ENCODE peak calls at places on chromosomes 5 and 9, in eight cellular contexts. P, T, M, V, X, K, Y and W are unnamed samples.
A peak's percentile ranks its signal among the peaks of the same experiment; 100 is the strongest.

GRCh38 chr5:149586708-149587318 is 5.5 kb downstream of the ARHGEF37 start:
- DNase-seq in P (no peak), V (no peak), X (no peak), T (no peak), Y (no peak), M (no peak), K (no peak), W (no peak)

GRCh38 chr5:21145376-21145775 is 1157.4 kb upstream of the CDH18 start:
- DNase-seq in V (no peak), M (no peak), Y (no peak), K (no peak), T (no peak), P (no peak), X (no peak), W (no peak)

GRCh38 chr9:89021154-89021803 is 30.0 kb downstream of the S1PR3 start:
- DNase-seq in K (no peak), M (peak; percentile 26), X (no peak), T (peak; percentile 87), V (no peak), Y (peak; percentile 88), P (no peak), W (no peak)

GRCh38 chr5:1551913-1552312 is 28.2 kb upstream of the LPCAT1 start:
- DNase-seq in Y (no peak), P (no peak), T (no peak), V (no peak), M (no peak), X (no peak), K (no peak), W (peak; percentile 5)

GRCh38 chr5:160159991-160160826 is 41.0 kb upstream of the PWWP2A start:
- DNase-seq in X (peak; percentile 33), M (no peak), T (no peak), Y (no peak), K (no peak), P (peak; percentile 90), V (no peak), W (peak; percentile 34)

GRCh38 chr5:38367410-38367809 is 109.1 kb downstream of the EGFLAM start:
- DNase-seq in M (no peak), P (no peak), T (peak; percentile 17), Y (no peak), K (no peak), X (no peak), V (no peak), W (no peak)

GRCh38 chr5:54610197-54610898 is 92.8 kb downstream of the SNX18 start:
- DNase-seq in T (no peak), P (peak; percentile 72), M (no peak), Y (no peak), V (no peak), X (no peak), K (no peak), W (peak; percentile 34)

GRCh38 chr5:4938941-4939546 is 201.1 kb upstream of the ADAMTS16 start:
- DNase-seq in X (no peak), M (no peak), V (no peak), T (no peak), P (no peak), K (no peak), Y (no peak), W (no peak)

GRCh38 chr5:119312403-119312802 is 43.4 kb upstream of the TNFAIP8 start:
- DNase-seq in X (no peak), M (no peak), T (no peak), Y (no peak), K (no peak), P (no peak), V (no peak), W (no peak)

GRCh38 chr5:102152906-102153787 is 142.9 kb downstream of the SLCO4C1 start:
- DNase-seq in P (peak; percentile 28), V (peak; percentile 24), K (no peak), T (peak; percentile 3), X (no peak), M (no peak), Y (no peak), W (peak; percentile 25)
- TF ChIP-seq CTCF in P (peak; percentile 30), V (peak; percentile 35), K (no peak), T (peak; percentile 3), X (peak; percentile 60), M (peak; percentile 63), Y (no peak), W (peak; percentile 47)

DNA sequence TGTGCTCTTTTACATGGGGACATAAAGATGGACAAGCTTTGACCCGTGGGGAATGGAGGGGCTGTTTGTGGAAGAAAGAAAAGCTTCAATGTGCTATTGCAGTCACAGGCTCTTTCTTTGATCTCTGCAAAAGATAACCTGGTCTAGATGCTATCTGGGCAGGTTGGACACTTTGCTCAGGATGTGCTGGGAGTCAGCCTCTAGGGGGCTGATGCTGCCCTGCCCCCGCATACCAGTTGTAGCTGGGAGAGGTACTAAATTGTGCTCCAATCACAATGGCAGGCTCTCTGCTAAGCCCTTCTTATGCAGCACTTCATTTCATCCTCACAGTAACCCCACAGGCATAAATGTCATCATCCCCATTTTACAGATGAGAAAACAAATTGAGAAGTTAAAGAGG is 67.2 kb downstream of the PSD2 start:
- DNase-seq in X (no peak), M (no peak), T (no peak), V (no peak), Y (no peak), P (no peak), K (no peak), W (no peak)
- TF ChIP-seq CTCF in X (no peak), M (peak; percentile 16), T (no peak), V (no peak), Y (no peak), P (no peak), K (no peak), W (no peak)

GRCh38 chr9:137084526-137084925 is 2.3 kb upstream of the MAN1B1 start:
- DNase-seq in K (no peak), X (no peak), T (no peak), P (no peak), V (no peak), Y (no peak), M (peak; percentile 79), W (no peak)

GRCh38 chr9:137085918-137086530 is 761 bp upstream of the MAN1B1 start:
- DNase-seq in P (peak; percentile 59), K (peak; percentile 56), M (no peak), T (peak; percentile 26), X (no peak), V (peak; percentile 57), Y (peak; percentile 38), W (no peak)

GRCh38 chr9:137087409-137087925 is 682 bp downstream of the MAN1B1 start:
- DNase-seq in K (no peak), Y (no peak), M (no peak), T (no peak), P (peak; percentile 50), V (no peak), X (no peak), W (no peak)

GRCh38 chr9:137088121-137088520 is 1.3 kb downstream of the MAN1B1 start:
- DNase-seq in M (no peak), K (no peak), V (no peak), P (no peak), T (no peak), Y (no peak), X (no peak), W (no peak)

DNA sequence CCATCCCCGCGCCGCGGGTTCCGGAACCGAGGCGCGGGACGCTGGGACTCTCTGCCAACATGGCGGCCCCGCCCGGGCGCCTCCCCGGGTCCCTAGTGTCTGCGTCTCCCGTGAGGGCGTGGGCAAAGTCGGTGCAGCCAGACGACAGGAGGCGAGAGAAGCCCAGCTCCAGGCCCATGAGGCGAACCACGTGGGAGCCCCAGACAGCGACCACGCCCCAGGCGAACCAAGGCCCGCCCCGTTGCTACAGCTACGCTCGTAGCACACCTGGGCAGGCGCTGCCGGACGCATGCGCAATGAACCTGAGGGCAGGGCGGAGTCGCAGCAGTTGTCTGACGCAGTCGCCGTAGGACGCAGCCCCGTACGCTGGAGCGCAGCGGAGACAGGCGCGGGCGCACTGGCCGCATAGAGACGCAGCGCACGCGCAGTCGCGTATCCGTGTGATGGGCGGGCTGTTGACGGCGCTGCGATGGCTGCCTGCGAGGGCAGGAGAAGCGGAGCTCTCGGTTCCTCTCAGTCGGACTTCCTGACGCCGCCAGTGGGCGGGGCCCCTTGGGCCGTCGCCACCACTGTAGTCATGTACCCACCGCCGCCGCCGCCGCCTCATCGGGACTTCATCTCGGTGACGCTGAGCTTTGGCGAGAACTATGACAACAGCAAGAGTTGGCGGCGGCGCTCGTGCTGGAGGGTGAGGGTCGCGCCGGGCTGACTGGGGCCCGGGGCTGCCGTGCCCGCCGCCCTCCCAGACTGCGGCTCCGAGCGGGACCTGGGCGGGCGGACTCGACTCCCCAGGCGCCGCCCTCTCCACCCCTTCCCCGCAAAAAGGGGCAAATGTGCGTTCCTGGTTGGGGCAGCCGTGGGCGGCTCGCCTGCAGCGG is at the start of gene MAN1B1:
- DNase-seq in Y (peak; percentile 99), K (peak; percentile 100), M (peak; percentile 96), X (peak; percentile 99), P (peak; percentile 100), V (peak; percentile 99), T (peak; percentile 99), W (peak; percentile 98)
- TF ChIP-seq CTCF in Y (no peak), K (no peak), M (peak; percentile 18), X (peak; percentile 9), P (no peak), V (no peak), T (no peak), W (no peak)

DNA sequence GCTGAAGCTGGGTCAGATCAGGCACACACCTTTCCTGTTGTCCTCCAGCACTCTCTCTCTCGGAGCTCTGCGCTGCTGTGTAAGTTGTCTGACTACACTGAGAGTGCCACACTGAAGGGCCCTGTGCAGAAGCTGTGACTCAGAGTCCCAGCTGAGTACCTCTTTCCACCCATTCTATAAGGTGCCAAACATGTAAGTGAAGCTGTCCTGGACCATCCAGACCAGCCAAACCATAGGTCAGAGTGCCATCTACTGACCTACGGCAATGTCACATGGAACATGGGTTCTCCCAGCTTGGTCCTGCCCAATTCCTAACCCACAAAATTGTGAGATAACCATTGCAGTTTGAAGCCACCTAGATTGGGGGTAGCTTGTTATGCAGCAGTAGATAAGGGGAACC is 68.2 kb downstream of the ADCY2 start:
- DNase-seq in M (no peak), K (no peak), Y (no peak), X (no peak), P (no peak), V (no peak), T (no peak), W (no peak)
- TF ChIP-seq CTCF in M (no peak), K (no peak), Y (no peak), X (no peak), P (no peak), V (no peak), T (no peak), W (no peak)

GRCh38 chr5:120394259-120394658 is 69.8 kb upstream of the PRR16 start:
- DNase-seq in M (no peak), P (no peak), X (no peak), K (no peak), V (no peak), T (no peak), Y (no peak), W (no peak)
- TF ChIP-seq CTCF in M (peak; percentile 39), P (no peak), X (no peak), K (no peak), V (no peak), T (peak; percentile 16), Y (peak; percentile 18), W (no peak)